ENCODE peak calls at places on chromosomes 12 and 14, in four cellular contexts. Z is kidney tubule cell, U is GM03348, P is GM12864. E is an unnamed sample.

GRCh38 chr12:94174576-94174975 is 26.2 kb downstream of the PLXNC1 start:
- DNase-seq in Z (no peak), U (no peak), P (no peak), E (no peak)

GRCh38 chr14:61452452-61452851 is 131.1 kb downstream of the PRKCH start:
- DNase-seq in Z (no peak), U (no peak), P (no peak), E (no peak)

GRCh38 chr14:77240336-77240915 is 30.6 kb downstream of the NGB start:
- DNase-seq in Z (no peak), U (no peak), P (no peak), E (no peak)

GRCh38 chr14:77125275-77126073 is 16.1 kb downstream of the ZDHHC22 start:
- DNase-seq in Z (no peak), U (no peak), P (no peak), E (no peak)

GRCh38 chr12:19382111-19382526 is 57.2 kb upstream of the AEBP2 start:
- DNase-seq in Z (peak; percentile 96), U (peak; percentile 78), P (peak; percentile 25), E (peak; percentile 63)

GRCh38 chr14:62158779-62159178 is 396.6 kb downstream of the SNAPC1 start:
- DNase-seq in Z (no peak), U (no peak), P (no peak), E (no peak)

GRCh38 chr12:9334026-9334692 is 126.0 kb upstream of the PZP start:
- DNase-seq in Z (no peak), U (no peak), P (no peak), E (no peak)

GRCh38 chr12:94994312-94994711 is 9.2 kb downstream of the NDUFA12 start:
- DNase-seq in Z (peak; percentile 68), U (peak; percentile 63), P (no peak), E (no peak)